ENCODE peak calls at places on chromosomes 5 and 9, in six cellular contexts. One of them, this sample, is unnamed.

GRCh38 chr9:36461341-36461740 is 61.3 kb upstream of the RNF38 start:
- DNase-seq in fibroblast of mammary gland: no peak
- DNase-seq in CD8-positive, alpha-beta T cell: no peak
- DNase-seq in foreskin fibroblast: peak; percentile 19
- DNase-seq in HepG2: no peak
- DNase-seq in testis: no peak
- DNase-seq in this sample: no peak

GRCh38 chr5:16784843-16785791 is 151.0 kb downstream of the MYO10 start:
- DNase-seq in HepG2: no peak
- DNase-seq in testis: peak; percentile 48
- DNase-seq in foreskin fibroblast: no peak
- DNase-seq in CD8-positive, alpha-beta T cell: no peak
- DNase-seq in fibroblast of mammary gland: no peak
- DNase-seq in this sample: peak; percentile 89

GRCh38 chr9:89676281-89676680 is 71.5 kb downstream of the GADD45G start:
- DNase-seq in HepG2: no peak
- DNase-seq in fibroblast of mammary gland: no peak
- DNase-seq in CD8-positive, alpha-beta T cell: no peak
- DNase-seq in foreskin fibroblast: no peak
- DNase-seq in testis: no peak
- DNase-seq in this sample: no peak

GRCh38 chr5:68886814-68887213 is 207.0 kb upstream of the SLC30A5 start:
- DNase-seq in fibroblast of mammary gland: no peak
- DNase-seq in foreskin fibroblast: no peak
- DNase-seq in HepG2: no peak
- DNase-seq in CD8-positive, alpha-beta T cell: no peak
- DNase-seq in testis: no peak
- DNase-seq in this sample: no peak

GRCh38 chr5:44774279-44774880 is 34.4 kb upstream of the MRPS30 start:
- DNase-seq in testis: peak; percentile 35
- DNase-seq in CD8-positive, alpha-beta T cell: no peak
- DNase-seq in HepG2: peak; percentile 34
- DNase-seq in fibroblast of mammary gland: peak; percentile 81
- DNase-seq in foreskin fibroblast: peak; percentile 66
- DNase-seq in this sample: no peak

GRCh38 chr9:70004310-70004709 is 39.3 kb upstream of the MAMDC2 start:
- DNase-seq in fibroblast of mammary gland: peak; percentile 40
- DNase-seq in HepG2: no peak
- DNase-seq in foreskin fibroblast: peak; percentile 76
- DNase-seq in testis: no peak
- DNase-seq in CD8-positive, alpha-beta T cell: no peak
- DNase-seq in this sample: no peak

GRCh38 chr5:122701640-122702523 is 73.0 kb upstream of the SNX2 start:
- DNase-seq in foreskin fibroblast: no peak
- DNase-seq in testis: no peak
- DNase-seq in CD8-positive, alpha-beta T cell: no peak
- DNase-seq in fibroblast of mammary gland: no peak
- DNase-seq in HepG2: no peak
- DNase-seq in this sample: no peak

GRCh38 chr9:18976368-18977238 is 56.4 kb downstream of the SAXO1 start:
- DNase-seq in HepG2: no peak
- DNase-seq in testis: no peak
- DNase-seq in CD8-positive, alpha-beta T cell: no peak
- DNase-seq in fibroblast of mammary gland: peak; percentile 83
- DNase-seq in foreskin fibroblast: peak; percentile 81
- DNase-seq in this sample: peak; percentile 81

GRCh38 chr9:136539427-136540412 is 6.1 kb downstream of the NOTCH1 start:
- DNase-seq in testis: peak; percentile 74
- DNase-seq in CD8-positive, alpha-beta T cell: peak; percentile 79
- DNase-seq in fibroblast of mammary gland: no peak
- DNase-seq in foreskin fibroblast: peak; percentile 49
- DNase-seq in HepG2: no peak
- DNase-seq in this sample: no peak

GRCh38 chr5:317086-317811 is 4.3 kb upstream of the AHRR start:
- DNase-seq in fibroblast of mammary gland: peak; percentile 68
- DNase-seq in CD8-positive, alpha-beta T cell: no peak
- DNase-seq in HepG2: peak; percentile 53
- DNase-seq in foreskin fibroblast: peak; percentile 93
- DNase-seq in testis: peak; percentile 57
- DNase-seq in this sample: peak; percentile 78

DNA sequence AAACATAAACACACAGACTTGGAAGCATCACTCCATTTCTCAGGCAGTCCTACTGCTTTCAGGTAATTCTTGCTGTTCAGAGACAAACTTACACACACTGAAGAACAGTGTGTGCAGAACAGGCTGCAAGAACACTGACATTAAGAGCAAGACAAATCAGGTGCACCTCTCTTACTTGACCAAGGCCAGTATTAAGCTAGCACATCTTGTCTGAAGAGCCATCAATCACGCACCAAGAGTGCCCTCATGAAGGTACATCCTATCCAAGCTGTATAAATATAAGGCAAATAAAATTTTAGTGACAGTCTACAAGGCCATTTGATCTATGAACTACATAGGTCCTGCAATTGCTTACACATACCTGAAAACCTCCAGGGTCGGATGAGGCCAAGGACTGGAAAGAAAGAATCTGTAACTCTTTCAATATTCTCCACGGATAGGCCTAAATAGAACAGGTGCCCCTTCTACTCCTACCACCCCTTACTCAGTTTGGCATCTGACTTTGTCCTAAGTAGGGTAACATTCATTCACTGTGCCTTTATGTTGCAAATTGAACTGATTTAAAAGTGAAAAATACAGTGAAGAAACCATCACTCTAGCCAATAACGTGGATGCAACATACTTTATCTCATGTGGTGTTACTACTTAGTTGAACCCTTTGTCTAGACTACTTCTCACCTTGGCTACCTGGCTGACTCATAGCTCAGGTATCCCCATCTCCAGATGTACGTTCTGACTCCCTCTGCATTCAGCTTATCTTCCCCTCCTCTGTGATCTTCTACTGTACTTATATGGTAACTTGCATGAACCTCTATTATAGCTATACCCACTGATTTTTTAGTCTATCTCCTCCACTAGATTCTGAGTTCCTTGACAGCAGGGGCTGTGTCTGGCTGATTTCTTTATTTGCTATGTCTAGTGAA is 256.3 kb downstream of the KIAA0825 start:
- DNase-seq in foreskin fibroblast: no peak
- DNase-seq in testis: no peak
- DNase-seq in HepG2: no peak
- DNase-seq in fibroblast of mammary gland: no peak
- DNase-seq in CD8-positive, alpha-beta T cell: no peak
- DNase-seq in this sample: no peak
- H3K4me3 ChIP-seq in foreskin fibroblast: no peak overlapping the region
- H3K4me3 ChIP-seq in testis: no peak overlapping the region
- H3K4me3 ChIP-seq in HepG2: no peak overlapping the region
- H3K4me3 ChIP-seq in fibroblast of mammary gland: no peak overlapping the region
- H3K4me3 ChIP-seq in CD8-positive, alpha-beta T cell: no peak overlapping the region
- H3K4me3 ChIP-seq in this sample: no peak overlapping the region

GRCh38 chr9:114386361-114386885 is 1.4 kb downstream of the AKNA start:
- DNase-seq in HepG2: no peak
- DNase-seq in foreskin fibroblast: no peak
- DNase-seq in fibroblast of mammary gland: no peak
- DNase-seq in CD8-positive, alpha-beta T cell: no peak
- DNase-seq in testis: no peak
- DNase-seq in this sample: no peak
- H3K4me3 ChIP-seq in HepG2: peak overlapping the region; percentile 60
- H3K4me3 ChIP-seq in foreskin fibroblast: peak overlapping the region; percentile 57
- H3K4me3 ChIP-seq in fibroblast of mammary gland: peak overlapping the region; percentile 61
- H3K4me3 ChIP-seq in CD8-positive, alpha-beta T cell: peak overlapping the region; percentile 89
- H3K4me3 ChIP-seq in testis: peak overlapping the region; percentile 60
- H3K4me3 ChIP-seq in this sample: no peak overlapping the region

GRCh38 chr5:143206194-143207053 is 197.1 kb downstream of the NR3C1 start:
- DNase-seq in fibroblast of mammary gland: no peak
- DNase-seq in HepG2: no peak
- DNase-seq in testis: no peak
- DNase-seq in CD8-positive, alpha-beta T cell: no peak
- DNase-seq in foreskin fibroblast: no peak
- DNase-seq in this sample: no peak

GRCh38 chr5:143204474-143205246 is 198.8 kb downstream of the NR3C1 start:
- DNase-seq in CD8-positive, alpha-beta T cell: no peak
- DNase-seq in testis: no peak
- DNase-seq in fibroblast of mammary gland: no peak
- DNase-seq in foreskin fibroblast: no peak
- DNase-seq in HepG2: no peak
- DNase-seq in this sample: peak; percentile 31

GRCh38 chr5:143207058-143207457 is 196.4 kb downstream of the NR3C1 start:
- DNase-seq in testis: no peak
- DNase-seq in HepG2: no peak
- DNase-seq in fibroblast of mammary gland: no peak
- DNase-seq in CD8-positive, alpha-beta T cell: no peak
- DNase-seq in foreskin fibroblast: no peak
- DNase-seq in this sample: no peak

GRCh38 chr5:143205879-143206193 is 197.7 kb downstream of the NR3C1 start:
- DNase-seq in foreskin fibroblast: no peak
- DNase-seq in HepG2: no peak
- DNase-seq in testis: no peak
- DNase-seq in CD8-positive, alpha-beta T cell: no peak
- DNase-seq in fibroblast of mammary gland: no peak
- DNase-seq in this sample: no peak

GRCh38 chr5:143205386-143205785 is 198.1 kb downstream of the NR3C1 start:
- DNase-seq in testis: no peak
- DNase-seq in foreskin fibroblast: peak; percentile 89
- DNase-seq in CD8-positive, alpha-beta T cell: no peak
- DNase-seq in HepG2: no peak
- DNase-seq in fibroblast of mammary gland: peak; percentile 93
- DNase-seq in this sample: peak; percentile 94
- H3K4me3 ChIP-seq in testis: no peak overlapping the region
- H3K4me3 ChIP-seq in foreskin fibroblast: no peak overlapping the region
- H3K4me3 ChIP-seq in CD8-positive, alpha-beta T cell: no peak overlapping the region
- H3K4me3 ChIP-seq in HepG2: no peak overlapping the region
- H3K4me3 ChIP-seq in fibroblast of mammary gland: no peak overlapping the region
- H3K4me3 ChIP-seq in this sample: no peak overlapping the region

GRCh38 chr5:75511435-75512382 is at the start of the genes CERT1 and POLK:
- DNase-seq in HepG2: peak; percentile 96
- DNase-seq in CD8-positive, alpha-beta T cell: peak; percentile 88
- DNase-seq in testis: peak; percentile 99
- DNase-seq in foreskin fibroblast: peak; percentile 100
- DNase-seq in fibroblast of mammary gland: peak; percentile 97
- DNase-seq in this sample: peak; percentile 99

GRCh38 chr5:75513841-75514240 is 2.1 kb downstream of the POLK start:
- DNase-seq in foreskin fibroblast: no peak
- DNase-seq in CD8-positive, alpha-beta T cell: no peak
- DNase-seq in HepG2: no peak
- DNase-seq in fibroblast of mammary gland: no peak
- DNase-seq in testis: no peak
- DNase-seq in this sample: no peak

GRCh38 chr5:75514323-75514722 is 2.6 kb downstream of the POLK start:
- DNase-seq in foreskin fibroblast: no peak
- DNase-seq in fibroblast of mammary gland: no peak
- DNase-seq in testis: no peak
- DNase-seq in CD8-positive, alpha-beta T cell: no peak
- DNase-seq in HepG2: no peak
- DNase-seq in this sample: no peak

GRCh38 chr5:75510836-75511434 is 494 bp downstream of the CERT1 start:
- DNase-seq in CD8-positive, alpha-beta T cell: peak; percentile 31
- DNase-seq in fibroblast of mammary gland: peak; percentile 13
- DNase-seq in HepG2: peak; percentile 3
- DNase-seq in testis: peak; percentile 59
- DNase-seq in foreskin fibroblast: peak; percentile 74
- DNase-seq in this sample: peak; percentile 38

GRCh38 chr5:75512383-75513074 is 838 bp downstream of the POLK start:
- DNase-seq in CD8-positive, alpha-beta T cell: no peak
- DNase-seq in fibroblast of mammary gland: peak; percentile 28
- DNase-seq in testis: no peak
- DNase-seq in HepG2: peak; percentile 14
- DNase-seq in foreskin fibroblast: no peak
- DNase-seq in this sample: no peak
- H3K4me3 ChIP-seq in CD8-positive, alpha-beta T cell: peak overlapping the region; percentile 72
- H3K4me3 ChIP-seq in fibroblast of mammary gland: peak overlapping the region; percentile 85
- H3K4me3 ChIP-seq in testis: peak overlapping the region; percentile 96
- H3K4me3 ChIP-seq in HepG2: peak overlapping the region; percentile 91
- H3K4me3 ChIP-seq in foreskin fibroblast: peak overlapping the region; percentile 88
- H3K4me3 ChIP-seq in this sample: peak overlapping the region; percentile 69

GRCh38 chr9:7799934-7800285 is 332 bp upstream of the DMAC1 start:
- DNase-seq in HepG2: no peak
- DNase-seq in fibroblast of mammary gland: no peak
- DNase-seq in testis: no peak
- DNase-seq in foreskin fibroblast: no peak
- DNase-seq in CD8-positive, alpha-beta T cell: no peak
- DNase-seq in this sample: no peak
- H3K4me3 ChIP-seq in HepG2: peak overlapping the region; percentile 86
- H3K4me3 ChIP-seq in fibroblast of mammary gland: peak overlapping the region; percentile 76
- H3K4me3 ChIP-seq in testis: peak overlapping the region; percentile 85
- H3K4me3 ChIP-seq in foreskin fibroblast: peak overlapping the region; percentile 87
- H3K4me3 ChIP-seq in CD8-positive, alpha-beta T cell: peak overlapping the region; percentile 100
- H3K4me3 ChIP-seq in this sample: peak overlapping the region; percentile 60

GRCh38 chr9:133956520-133957076 is 35.5 kb downstream of the VAV2 start:
- DNase-seq in testis: no peak
- DNase-seq in HepG2: no peak
- DNase-seq in fibroblast of mammary gland: no peak
- DNase-seq in foreskin fibroblast: peak; percentile 61
- DNase-seq in CD8-positive, alpha-beta T cell: no peak
- DNase-seq in this sample: peak; percentile 70
- H3K4me3 ChIP-seq in testis: no peak overlapping the region
- H3K4me3 ChIP-seq in HepG2: no peak overlapping the region
- H3K4me3 ChIP-seq in fibroblast of mammary gland: no peak overlapping the region
- H3K4me3 ChIP-seq in foreskin fibroblast: no peak overlapping the region
- H3K4me3 ChIP-seq in CD8-positive, alpha-beta T cell: no peak overlapping the region
- H3K4me3 ChIP-seq in this sample: no peak overlapping the region

GRCh38 chr5:140362311-140362710 is 2.3 kb downstream of the SLC4A9 start:
- DNase-seq in CD8-positive, alpha-beta T cell: no peak
- DNase-seq in foreskin fibroblast: no peak
- DNase-seq in HepG2: no peak
- DNase-seq in fibroblast of mammary gland: no peak
- DNase-seq in testis: no peak
- DNase-seq in this sample: no peak

GRCh38 chr5:140362875-140363630 is 3.1 kb downstream of the SLC4A9 start:
- DNase-seq in foreskin fibroblast: peak; percentile 79
- DNase-seq in testis: peak; percentile 86
- DNase-seq in fibroblast of mammary gland: peak; percentile 58
- DNase-seq in HepG2: peak; percentile 74
- DNase-seq in CD8-positive, alpha-beta T cell: peak; percentile 71
- DNase-seq in this sample: peak; percentile 53

GRCh38 chr5:140364472-140364765 is 4.4 kb downstream of the SLC4A9 start:
- DNase-seq in HepG2: no peak
- DNase-seq in fibroblast of mammary gland: no peak
- DNase-seq in CD8-positive, alpha-beta T cell: no peak
- DNase-seq in foreskin fibroblast: no peak
- DNase-seq in testis: no peak
- DNase-seq in this sample: no peak

GRCh38 chr5:140365282-140365681 is 5.3 kb downstream of the SLC4A9 start:
- DNase-seq in testis: no peak
- DNase-seq in HepG2: no peak
- DNase-seq in fibroblast of mammary gland: no peak
- DNase-seq in CD8-positive, alpha-beta T cell: no peak
- DNase-seq in foreskin fibroblast: no peak
- DNase-seq in this sample: no peak

GRCh38 chr5:140363631-140364471 is 3.9 kb downstream of the SLC4A9 start:
- DNase-seq in HepG2: no peak
- DNase-seq in fibroblast of mammary gland: no peak
- DNase-seq in CD8-positive, alpha-beta T cell: no peak
- DNase-seq in foreskin fibroblast: no peak
- DNase-seq in testis: no peak
- DNase-seq in this sample: no peak
- H3K4me3 ChIP-seq in HepG2: peak overlapping the region; percentile 36
- H3K4me3 ChIP-seq in fibroblast of mammary gland: peak overlapping the region; percentile 32
- H3K4me3 ChIP-seq in CD8-positive, alpha-beta T cell: peak overlapping the region; percentile 28
- H3K4me3 ChIP-seq in foreskin fibroblast: peak overlapping the region; percentile 37
- H3K4me3 ChIP-seq in testis: peak overlapping the region; percentile 15
- H3K4me3 ChIP-seq in this sample: no peak overlapping the region

This sample was measured in MG63.